ENCODE peak calls at places on chromosomes 2 and 18, in five cellular contexts. One of them, this sample, is unnamed.

GRCh38 chr2:46471705-46472104 is 7.7 kb upstream of the TMEM247 start:
- DNase-seq in body of pancreas: no peak
- DNase-seq in brain microvascular endothelial cell: no peak
- DNase-seq in left ventricle myocardium inferior: no peak
- DNase-seq in pancreas: no peak
- DNase-seq in this sample: no peak

GRCh38 chr2:218074031-218074430 is 5.0 kb downstream of the RUFY4 start:
- DNase-seq in left ventricle myocardium inferior: no peak
- DNase-seq in brain microvascular endothelial cell: peak; percentile 7
- DNase-seq in body of pancreas: peak; percentile 62
- DNase-seq in pancreas: no peak
- DNase-seq in this sample: peak; percentile 30

GRCh38 chr2:169193624-169194023 is 124.3 kb downstream of the DHRS9 start:
- DNase-seq in brain microvascular endothelial cell: no peak
- DNase-seq in pancreas: no peak
- DNase-seq in left ventricle myocardium inferior: no peak
- DNase-seq in body of pancreas: no peak
- DNase-seq in this sample: no peak

GRCh38 chr2:235949567-235950472 is 218.4 kb downstream of the GBX2 start:
- DNase-seq in pancreas: no peak
- DNase-seq in left ventricle myocardium inferior: no peak
- DNase-seq in brain microvascular endothelial cell: no peak
- DNase-seq in body of pancreas: no peak
- DNase-seq in this sample: no peak

GRCh38 chr2:85911836-85912692 is 23.3 kb upstream of the ST3GAL5 start:
- DNase-seq in brain microvascular endothelial cell: peak; percentile 61
- DNase-seq in body of pancreas: no peak
- DNase-seq in pancreas: no peak
- DNase-seq in left ventricle myocardium inferior: no peak
- DNase-seq in this sample: peak; percentile 72

GRCh38 chr2:61135510-61135909 is 26.5 kb upstream of the C2orf74 start:
- DNase-seq in left ventricle myocardium inferior: no peak
- DNase-seq in brain microvascular endothelial cell: peak; percentile 52
- DNase-seq in body of pancreas: peak; percentile 41
- DNase-seq in pancreas: no peak
- DNase-seq in this sample: peak; percentile 42

GRCh38 chr2:151770995-151771394 is 36.7 kb upstream of the NEB start:
- DNase-seq in left ventricle myocardium inferior: no peak
- DNase-seq in body of pancreas: no peak
- DNase-seq in brain microvascular endothelial cell: no peak
- DNase-seq in pancreas: no peak
- DNase-seq in this sample: no peak

GRCh38 chr2:121184248-121184862 is 100.6 kb downstream of the TFCP2L1 start:
- DNase-seq in brain microvascular endothelial cell: no peak
- DNase-seq in pancreas: no peak
- DNase-seq in body of pancreas: no peak
- DNase-seq in left ventricle myocardium inferior: no peak
- DNase-seq in this sample: no peak

GRCh38 chr2:84697895-84698294 is 181.6 kb downstream of the DNAH6 start:
- DNase-seq in body of pancreas: no peak
- DNase-seq in pancreas: no peak
- DNase-seq in brain microvascular endothelial cell: no peak
- DNase-seq in left ventricle myocardium inferior: no peak
- DNase-seq in this sample: no peak

GRCh38 chr2:161414385-161415040 is 1.6 kb upstream of the TBR1 start:
- DNase-seq in body of pancreas: no peak
- DNase-seq in brain microvascular endothelial cell: no peak
- DNase-seq in left ventricle myocardium inferior: no peak
- DNase-seq in pancreas: no peak
- DNase-seq in this sample: peak; percentile 19

GRCh38 chr2:69992310-69993047 is 31.0 kb upstream of the ASPRV1 start:
- DNase-seq in left ventricle myocardium inferior: no peak
- DNase-seq in body of pancreas: no peak
- DNase-seq in brain microvascular endothelial cell: no peak
- DNase-seq in pancreas: no peak
- DNase-seq in this sample: no peak

GRCh38 chr2:201144101-201145051 is 28.4 kb downstream of the CFLAR start:
- DNase-seq in brain microvascular endothelial cell: no peak
- DNase-seq in pancreas: no peak
- DNase-seq in left ventricle myocardium inferior: no peak
- DNase-seq in body of pancreas: peak; percentile 35
- DNase-seq in this sample: no peak

GRCh38 chr2:42794271-42795046 is 2.1 kb upstream of the HAAO start:
- DNase-seq in brain microvascular endothelial cell: peak; percentile 14
- DNase-seq in left ventricle myocardium inferior: no peak
- DNase-seq in pancreas: peak; percentile 68
- DNase-seq in body of pancreas: peak; percentile 77
- DNase-seq in this sample: peak; percentile 39

GRCh38 chr2:39194686-39195085 is 49.1 kb downstream of the CDKL4 start:
- DNase-seq in pancreas: no peak
- DNase-seq in left ventricle myocardium inferior: no peak
- DNase-seq in body of pancreas: no peak
- DNase-seq in brain microvascular endothelial cell: no peak
- DNase-seq in this sample: no peak

GRCh38 chr2:203819434-203820133 is 48.0 kb upstream of the CTLA4 start:
- DNase-seq in pancreas: no peak
- DNase-seq in left ventricle myocardium inferior: no peak
- DNase-seq in brain microvascular endothelial cell: no peak
- DNase-seq in body of pancreas: peak; percentile 23
- DNase-seq in this sample: no peak

GRCh38 chr2:18245375-18245774 is 315.1 kb downstream of the RDH14 start:
- DNase-seq in pancreas: no peak
- DNase-seq in left ventricle myocardium inferior: no peak
- DNase-seq in body of pancreas: no peak
- DNase-seq in brain microvascular endothelial cell: no peak
- DNase-seq in this sample: no peak

GRCh38 chr2:210553371-210553770 is 3.0 kb upstream of the CPS1 start:
- DNase-seq in pancreas: peak; percentile 28
- DNase-seq in brain microvascular endothelial cell: peak; percentile 75
- DNase-seq in left ventricle myocardium inferior: no peak
- DNase-seq in body of pancreas: peak; percentile 20
- DNase-seq in this sample: no peak

GRCh38 chr2:3522851-3523481 is 3.6 kb upstream of the ADI1 start:
- DNase-seq in left ventricle myocardium inferior: no peak
- DNase-seq in pancreas: no peak
- DNase-seq in body of pancreas: peak; percentile 64
- DNase-seq in brain microvascular endothelial cell: no peak
- DNase-seq in this sample: no peak
- TF ChIP-seq CTCF in left ventricle myocardium inferior: no peak
- TF ChIP-seq CTCF in pancreas: no peak
- TF ChIP-seq CTCF in body of pancreas: no peak
- TF ChIP-seq CTCF in brain microvascular endothelial cell: no peak
- TF ChIP-seq CTCF in this sample: no peak

GRCh38 chr2:35168351-35168750 is 1187.2 kb upstream of the CRIM1 start:
- DNase-seq in left ventricle myocardium inferior: no peak
- DNase-seq in brain microvascular endothelial cell: no peak
- DNase-seq in body of pancreas: no peak
- DNase-seq in pancreas: no peak
- DNase-seq in this sample: no peak
- TF ChIP-seq CTCF in left ventricle myocardium inferior: no peak
- TF ChIP-seq CTCF in brain microvascular endothelial cell: no peak
- TF ChIP-seq CTCF in body of pancreas: no peak
- TF ChIP-seq CTCF in pancreas: no peak
- TF ChIP-seq CTCF in this sample: no peak

GRCh38 chr2:12715878-12716249 is 872 bp upstream of the TRIB2 start:
- DNase-seq in body of pancreas: peak; percentile 86
- DNase-seq in pancreas: peak; percentile 88
- DNase-seq in left ventricle myocardium inferior: peak; percentile 77
- DNase-seq in brain microvascular endothelial cell: peak; percentile 70
- DNase-seq in this sample: peak; percentile 57

GRCh38 chr2:12717988-12718661 is 1.4 kb downstream of the TRIB2 start:
- DNase-seq in pancreas: peak; percentile 28
- DNase-seq in body of pancreas: peak; percentile 49
- DNase-seq in brain microvascular endothelial cell: no peak
- DNase-seq in left ventricle myocardium inferior: no peak
- DNase-seq in this sample: no peak

GRCh38 chr2:12717191-12717987 is 653 bp downstream of the TRIB2 start:
- DNase-seq in left ventricle myocardium inferior: peak; percentile 70
- DNase-seq in brain microvascular endothelial cell: no peak
- DNase-seq in pancreas: peak; percentile 65
- DNase-seq in body of pancreas: peak; percentile 68
- DNase-seq in this sample: peak; percentile 62

GRCh38 chr2:12715258-12715865 is 1.4 kb upstream of the TRIB2 start:
- DNase-seq in left ventricle myocardium inferior: no peak
- DNase-seq in body of pancreas: no peak
- DNase-seq in pancreas: peak; percentile 21
- DNase-seq in brain microvascular endothelial cell: no peak
- DNase-seq in this sample: no peak

DNA sequence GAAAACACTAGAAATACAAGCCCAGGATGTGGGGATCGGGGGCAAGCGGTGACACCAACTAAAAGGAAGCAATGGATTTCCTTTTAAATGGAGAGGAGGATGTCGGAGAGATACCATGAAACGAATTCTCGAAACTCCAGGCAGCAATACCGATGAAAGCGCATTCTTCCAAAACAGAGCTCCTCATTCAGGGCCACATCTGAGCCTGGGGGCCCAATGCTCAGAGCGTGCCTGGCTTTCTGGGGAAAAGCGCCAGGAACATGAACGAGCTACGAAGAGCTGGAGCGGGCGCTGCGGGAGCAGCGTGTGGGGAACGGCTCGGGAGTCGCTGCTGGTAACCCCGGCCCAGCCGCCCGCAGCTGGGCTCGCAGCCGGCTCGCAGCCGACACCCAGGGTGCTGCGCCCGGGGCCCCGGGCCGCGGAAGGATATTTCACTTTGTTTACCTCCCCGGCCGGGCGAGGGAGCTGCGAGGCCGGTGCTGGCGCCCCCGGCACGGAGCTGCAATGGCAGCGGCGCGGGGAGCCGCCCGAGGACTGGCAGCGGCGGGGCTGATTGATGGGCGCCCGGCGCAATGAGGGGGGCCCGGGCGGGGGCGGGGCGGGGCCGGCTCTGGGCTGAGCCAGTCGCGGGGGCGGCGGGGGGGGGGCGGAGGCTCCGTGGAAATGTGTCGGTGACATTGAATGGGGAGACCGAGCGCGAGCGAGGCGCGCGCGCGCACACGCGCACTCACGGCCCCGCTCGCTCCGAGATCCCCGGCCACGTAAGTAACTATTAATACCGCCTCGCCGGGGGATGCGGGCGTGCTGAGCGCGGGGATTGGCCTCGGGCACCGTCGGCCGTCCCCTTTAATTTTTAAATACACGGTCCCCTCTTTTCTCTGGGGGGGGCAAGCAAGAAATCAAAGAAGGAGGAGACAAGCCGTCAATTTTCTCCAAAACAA is at the start of gene TRIB2:
- DNase-seq in body of pancreas: peak; percentile 92
- DNase-seq in left ventricle myocardium inferior: peak; percentile 94
- DNase-seq in brain microvascular endothelial cell: peak; percentile 87
- DNase-seq in pancreas: peak; percentile 83
- DNase-seq in this sample: peak; percentile 81
- TF ChIP-seq CTCF in body of pancreas: peak; percentile 20
- TF ChIP-seq CTCF in left ventricle myocardium inferior: peak; percentile 12
- TF ChIP-seq CTCF in brain microvascular endothelial cell: no peak
- TF ChIP-seq CTCF in pancreas: no peak
- TF ChIP-seq CTCF in this sample: peak; percentile 43

GRCh38 chr18:32899819-32900218 is 127.0 kb upstream of the KLHL14 start:
- DNase-seq in left ventricle myocardium inferior: no peak
- DNase-seq in brain microvascular endothelial cell: no peak
- DNase-seq in pancreas: no peak
- DNase-seq in body of pancreas: no peak
- DNase-seq in this sample: no peak
- TF ChIP-seq CTCF in left ventricle myocardium inferior: no peak
- TF ChIP-seq CTCF in brain microvascular endothelial cell: peak; percentile 28
- TF ChIP-seq CTCF in pancreas: no peak
- TF ChIP-seq CTCF in body of pancreas: no peak
- TF ChIP-seq CTCF in this sample: no peak

GRCh38 chr18:24427484-24427883 is 1.0 kb downstream of the IMPACT start:
- DNase-seq in body of pancreas: peak; percentile 7
- DNase-seq in brain microvascular endothelial cell: peak; percentile 16
- DNase-seq in left ventricle myocardium inferior: no peak
- DNase-seq in pancreas: no peak
- DNase-seq in this sample: no peak
- TF ChIP-seq CTCF in body of pancreas: no peak
- TF ChIP-seq CTCF in brain microvascular endothelial cell: no peak
- TF ChIP-seq CTCF in left ventricle myocardium inferior: no peak
- TF ChIP-seq CTCF in pancreas: no peak
- TF ChIP-seq CTCF in this sample: no peak